ENCODE peak calls at places on chromosomes 3 and 15, in five cellular contexts. B is left cardiac atrium; R is NCI-H1092; W is stimulated activated CD4-positive, alpha-beta T cell treated with anti-CD3 and anti-CD28 coated beads, Interleukin-15, amount 100 ng/mL, for 1 hour; G is psoas muscle. X is an unnamed sample.

GRCh38 chr3:120144267-120144666 is 50.0 kb upstream of the GSK3B start:
- DNase-seq in W (no peak), B (no peak), G (no peak), R (no peak), X (no peak)

GRCh38 chr3:3015472-3016089 is 94.6 kb downstream of the IL5RA start:
- DNase-seq in R (peak), W (no peak), B (no peak), G (no peak), X (no peak)

GRCh38 chr15:90915808-90916440 is 12.8 kb downstream of the MAN2A2 start:
- DNase-seq in W (no peak), B (peak), R (no peak), G (peak), X (peak)

GRCh38 chr3:105594219-105594618 is 227.5 kb downstream of the ALCAM start:
- DNase-seq in W (no peak), G (no peak), B (no peak), R (no peak), X (no peak)

GRCh38 chr15:38088971-38089370 is 154.5 kb downstream of the TMCO5A start:
- DNase-seq in B (no peak), R (no peak), G (no peak), W (no peak), X (no peak)

GRCh38 chr15:42491540-42492225 is 742 bp upstream of the ZNF106 start:
- DNase-seq in W (no peak), R (no peak), G (no peak), B (no peak), X (no peak)

GRCh38 chr3:71185733-71186455 is 397.6 kb downstream of the FOXP1 start:
- DNase-seq in B (no peak), G (no peak), R (no peak), W (no peak), X (no peak)

GRCh38 chr15:90571063-90571541 is 41.4 kb downstream of the CRTC3 start:
- DNase-seq in G (peak), W (no peak), B (peak), R (no peak), X (peak)

GRCh38 chr3:4680881-4681300 is 187.7 kb downstream of the ITPR1 start:
- DNase-seq in B (no peak), R (no peak), W (no peak), G (no peak), X (no peak)

GRCh38 chr3:39250116-39250747 is 29.6 kb downstream of the CX3CR1 start:
- DNase-seq in B (no peak), W (no peak), R (no peak), G (no peak), X (no peak)

GRCh38 chr3:72329354-72329753 is 518.9 kb downstream of the SHQ1 start:
- DNase-seq in G (no peak), R (peak), B (peak), W (no peak), X (no peak)

GRCh38 chr3:136250862-136251460 is 821 bp downstream of the PCCB start:
- DNase-seq in B (peak), G (peak), W (peak), R (peak), X (peak)

GRCh38 chr15:85463976-85464375 is 83.6 kb downstream of the AKAP13 start:
- DNase-seq in B (no peak), R (no peak), W (no peak), G (no peak), X (no peak)